ENCODE peak calls at places on chromosome 1, in eight cellular contexts. One of them, this sample, is unnamed.

GRCh38 chr1:167274061-167274460 is 53.4 kb downstream of the POU2F1 start:
- DNase-seq in T-helper 1 cell: no peak
- DNase-seq in glutamatergic neuron: no peak
- DNase-seq in stomach: no peak
- DNase-seq in astrocyte of the spinal cord: no peak
- DNase-seq in MCF 10A: no peak
- DNase-seq in EH: no peak
- DNase-seq in activated naive CD4-positive, alpha-beta T cell treated with anti-CD3 and anti-CD28 coated beads, Interleukin-2, amount 10 ng/mL, durations not matched to agents 7 days and 5 days: no peak
- DNase-seq in this sample: no peak

GRCh38 chr1:10635992-10636391 is 160.5 kb downstream of the CASZ1 start:
- DNase-seq in activated naive CD4-positive, alpha-beta T cell treated with anti-CD3 and anti-CD28 coated beads, Interleukin-2, amount 10 ng/mL, durations not matched to agents 7 days and 5 days: no peak
- DNase-seq in T-helper 1 cell: no peak
- DNase-seq in EH: no peak
- DNase-seq in glutamatergic neuron: no peak
- DNase-seq in stomach: peak
- DNase-seq in astrocyte of the spinal cord: no peak
- DNase-seq in MCF 10A: peak
- DNase-seq in this sample: no peak

GRCh38 chr1:178495741-178496409 is 889 bp downstream of the CLEC20A start:
- DNase-seq in glutamatergic neuron: no peak
- DNase-seq in T-helper 1 cell: no peak
- DNase-seq in activated naive CD4-positive, alpha-beta T cell treated with anti-CD3 and anti-CD28 coated beads, Interleukin-2, amount 10 ng/mL, durations not matched to agents 7 days and 5 days: no peak
- DNase-seq in stomach: no peak
- DNase-seq in EH: no peak
- DNase-seq in astrocyte of the spinal cord: no peak
- DNase-seq in MCF 10A: no peak
- DNase-seq in this sample: no peak

GRCh38 chr1:228340686-228341449 is 65.8 kb downstream of the TRIM11 start:
- DNase-seq in T-helper 1 cell: no peak
- DNase-seq in MCF 10A: no peak
- DNase-seq in astrocyte of the spinal cord: no peak
- DNase-seq in activated naive CD4-positive, alpha-beta T cell treated with anti-CD3 and anti-CD28 coated beads, Interleukin-2, amount 10 ng/mL, durations not matched to agents 7 days and 5 days: peak
- DNase-seq in stomach: no peak
- DNase-seq in EH: no peak
- DNase-seq in glutamatergic neuron: peak
- DNase-seq in this sample: no peak

GRCh38 chr1:94660994-94661393 is 119.4 kb upstream of the F3 start:
- DNase-seq in glutamatergic neuron: no peak
- DNase-seq in stomach: no peak
- DNase-seq in T-helper 1 cell: no peak
- DNase-seq in activated naive CD4-positive, alpha-beta T cell treated with anti-CD3 and anti-CD28 coated beads, Interleukin-2, amount 10 ng/mL, durations not matched to agents 7 days and 5 days: no peak
- DNase-seq in MCF 10A: no peak
- DNase-seq in EH: peak
- DNase-seq in astrocyte of the spinal cord: no peak
- DNase-seq in this sample: no peak

GRCh38 chr1:11736746-11737639 is 1.1 kb downstream of the AGTRAP start:
- DNase-seq in MCF 10A: peak
- DNase-seq in activated naive CD4-positive, alpha-beta T cell treated with anti-CD3 and anti-CD28 coated beads, Interleukin-2, amount 10 ng/mL, durations not matched to agents 7 days and 5 days: peak
- DNase-seq in EH: peak
- DNase-seq in stomach: peak
- DNase-seq in T-helper 1 cell: peak
- DNase-seq in astrocyte of the spinal cord: peak
- DNase-seq in glutamatergic neuron: no peak
- DNase-seq in this sample: peak

GRCh38 chr1:209850342-209850979 is 22.7 kb downstream of the UTP25 start:
- DNase-seq in activated naive CD4-positive, alpha-beta T cell treated with anti-CD3 and anti-CD28 coated beads, Interleukin-2, amount 10 ng/mL, durations not matched to agents 7 days and 5 days: peak
- DNase-seq in T-helper 1 cell: no peak
- DNase-seq in MCF 10A: peak
- DNase-seq in stomach: peak
- DNase-seq in glutamatergic neuron: peak
- DNase-seq in EH: peak
- DNase-seq in astrocyte of the spinal cord: peak
- DNase-seq in this sample: no peak

GRCh38 chr1:76250317-76250716 is 175.8 kb downstream of the ST6GALNAC3 start:
- DNase-seq in MCF 10A: no peak
- DNase-seq in glutamatergic neuron: no peak
- DNase-seq in astrocyte of the spinal cord: no peak
- DNase-seq in T-helper 1 cell: no peak
- DNase-seq in stomach: no peak
- DNase-seq in activated naive CD4-positive, alpha-beta T cell treated with anti-CD3 and anti-CD28 coated beads, Interleukin-2, amount 10 ng/mL, durations not matched to agents 7 days and 5 days: no peak
- DNase-seq in EH: no peak
- DNase-seq in this sample: no peak

GRCh38 chr1:115506523-115507255 is 135.1 kb upstream of the VANGL1 start:
- DNase-seq in stomach: no peak
- DNase-seq in activated naive CD4-positive, alpha-beta T cell treated with anti-CD3 and anti-CD28 coated beads, Interleukin-2, amount 10 ng/mL, durations not matched to agents 7 days and 5 days: no peak
- DNase-seq in MCF 10A: no peak
- DNase-seq in glutamatergic neuron: no peak
- DNase-seq in EH: no peak
- DNase-seq in T-helper 1 cell: no peak
- DNase-seq in astrocyte of the spinal cord: no peak
- DNase-seq in this sample: no peak

GRCh38 chr1:240608707-240609106 is 3.2 kb downstream of the GREM2 start:
- DNase-seq in EH: no peak
- DNase-seq in T-helper 1 cell: no peak
- DNase-seq in glutamatergic neuron: no peak
- DNase-seq in astrocyte of the spinal cord: no peak
- DNase-seq in stomach: no peak
- DNase-seq in activated naive CD4-positive, alpha-beta T cell treated with anti-CD3 and anti-CD28 coated beads, Interleukin-2, amount 10 ng/mL, durations not matched to agents 7 days and 5 days: no peak
- DNase-seq in MCF 10A: peak
- DNase-seq in this sample: no peak

GRCh38 chr1:20729990-20730689 is 2.4 kb downstream of the SH2D5 start:
- DNase-seq in glutamatergic neuron: no peak
- DNase-seq in MCF 10A: no peak
- DNase-seq in T-helper 1 cell: no peak
- DNase-seq in EH: no peak
- DNase-seq in astrocyte of the spinal cord: no peak
- DNase-seq in stomach: no peak
- DNase-seq in activated naive CD4-positive, alpha-beta T cell treated with anti-CD3 and anti-CD28 coated beads, Interleukin-2, amount 10 ng/mL, durations not matched to agents 7 days and 5 days: no peak
- DNase-seq in this sample: no peak

GRCh38 chr1:7301346-7301993 is 469.6 kb upstream of the VAMP3 start:
- DNase-seq in T-helper 1 cell: no peak
- DNase-seq in astrocyte of the spinal cord: no peak
- DNase-seq in activated naive CD4-positive, alpha-beta T cell treated with anti-CD3 and anti-CD28 coated beads, Interleukin-2, amount 10 ng/mL, durations not matched to agents 7 days and 5 days: no peak
- DNase-seq in EH: no peak
- DNase-seq in MCF 10A: no peak
- DNase-seq in stomach: no peak
- DNase-seq in glutamatergic neuron: no peak
- DNase-seq in this sample: no peak